ENCODE peak calls at places on chromosomes 5 and 9, in eight cellular contexts. G, D, I, X, O, P, C and N are unnamed samples.

GRCh38 chr9:15889555-15889954 is 336.7 kb downstream of the CCDC171 start:
- DNase-seq in G (peak), I (no peak), D (no peak), X (peak), P (no peak), O (no peak), C (no peak), N (no peak)

GRCh38 chr5:32505718-32506117 is 61.2 kb upstream of the ZFR start:
- DNase-seq in I (no peak), X (no peak), C (no peak), G (no peak), P (no peak), D (no peak), O (no peak), N (no peak)

GRCh38 chr5:17189381-17190036 is 27.9 kb upstream of the BASP1 start:
- DNase-seq in O (peak), G (peak), D (peak), X (peak), P (peak), C (peak), I (peak), N (no peak)

GRCh38 chr5:158200624-158201023 is 341.7 kb upstream of the CLINT1 start:
- DNase-seq in I (no peak), P (no peak), O (no peak), G (no peak), X (no peak), C (no peak), D (no peak), N (no peak)

GRCh38 chr5:96476654-96477053 is 43.6 kb upstream of the PCSK1 start:
- DNase-seq in C (no peak), I (no peak), X (no peak), O (no peak), P (no peak), G (peak), D (no peak), N (no peak)

GRCh38 chr5:150559701-150560100 is 51.8 kb downstream of the NDST1 start:
- DNase-seq in X (no peak), G (peak), P (no peak), I (no peak), O (no peak), C (no peak), D (no peak), N (no peak)

GRCh38 chr9:104992696-104993095 is 64.7 kb upstream of the ABCA1 start:
- DNase-seq in D (no peak), P (no peak), I (no peak), C (no peak), O (no peak), G (peak), X (peak), N (no peak)

GRCh38 chr5:155616779-155617392 is 603.3 kb downstream of the KIF4B start:
- DNase-seq in D (peak), O (no peak), G (no peak), P (peak), X (peak), C (peak), I (no peak), N (peak)

GRCh38 chr5:133225671-133226152 is 173.9 kb downstream of the HSPA4 start:
- DNase-seq in X (no peak), O (no peak), G (no peak), C (no peak), D (no peak), I (no peak), P (peak), N (no peak)

GRCh38 chr5:122715095-122715494 is 59.8 kb upstream of the SNX2 start:
- DNase-seq in I (no peak), D (no peak), G (peak), O (no peak), P (no peak), X (no peak), C (no peak), N (no peak)

GRCh38 chr5:130652178-130652577 is 512.9 kb downstream of the HINT1 start:
- DNase-seq in D (no peak), I (no peak), C (no peak), P (no peak), G (peak), X (no peak), O (no peak), N (no peak)

GRCh38 chr9:133973111-133973790 is 18.9 kb downstream of the VAV2 start:
- DNase-seq in C (no peak), O (no peak), P (no peak), D (no peak), X (no peak), I (no peak), G (no peak), N (no peak)

GRCh38 chr5:58184910-58185309 is 275.0 kb downstream of the PLK2 start:
- DNase-seq in O (no peak), P (no peak), X (no peak), C (no peak), G (peak), I (no peak), D (no peak), N (no peak)

GRCh38 chr9:93826209-93826608 is 128.9 kb downstream of the BARX1 start:
- DNase-seq in G (no peak), C (peak), I (no peak), X (no peak), D (no peak), P (no peak), O (peak), N (no peak)

GRCh38 chr5:93385665-93386064 is 195.4 kb downstream of the NR2F1-AS1 start:
- DNase-seq in X (no peak), C (no peak), D (no peak), O (no peak), I (no peak), P (no peak), G (no peak), N (no peak)

GRCh38 chr5:17216974-17217325 is 481 bp upstream of the BASP1 start:
- DNase-seq in I (peak), G (peak), C (peak), P (no peak), X (peak), D (no peak), O (no peak), N (no peak)

GRCh38 chr9:16475996-16476395 is 394.5 kb downstream of the BNC2 start:
- DNase-seq in G (no peak), X (no peak), P (no peak), O (no peak), D (no peak), I (no peak), C (no peak), N (no peak)

GRCh38 chr5:169668732-169669131 is 31.7 kb downstream of the DOCK2 start:
- DNase-seq in G (no peak), O (no peak), C (no peak), I (no peak), X (no peak), D (no peak), P (no peak), N (no peak)

GRCh38 chr5:112312295-112312694 is 106.8 kb downstream of the EPB41L4A start:
- DNase-seq in P (no peak), X (no peak), O (no peak), C (no peak), D (no peak), I (no peak), G (no peak), N (no peak)

GRCh38 chr9:114209151-114209550 is 53.8 kb downstream of the COL27A1 start:
- DNase-seq in P (no peak), I (no peak), X (no peak), D (no peak), C (no peak), G (no peak), O (no peak), N (no peak)

GRCh38 chr5:58266402-58266801 is 193.5 kb downstream of the PLK2 start:
- DNase-seq in O (no peak), G (no peak), P (no peak), D (no peak), X (no peak), I (no peak), C (no peak), N (no peak)

GRCh38 chr5:110115485-110115884 is 425.8 kb downstream of the MAN2A1 start:
- DNase-seq in D (no peak), I (no peak), P (no peak), C (no peak), X (no peak), G (no peak), O (no peak), N (no peak)

GRCh38 chr5:116478461-116478860 is 96.2 kb downstream of the SEMA6A start:
- DNase-seq in I (no peak), X (no peak), G (no peak), O (no peak), P (no peak), C (no peak), D (no peak), N (no peak)

GRCh38 chr9:14203366-14204056 is 110.4 kb downstream of the NFIB start:
- DNase-seq in G (peak), D (no peak), C (no peak), O (no peak), X (no peak), I (peak), P (no peak), N (no peak)

GRCh38 chr5:177099422-177100093 is 12.8 kb downstream of the FGFR4 start:
- DNase-seq in I (no peak), P (peak), X (no peak), D (no peak), O (no peak), C (no peak), G (no peak), N (no peak)

GRCh38 chr5:86909896-86910295 is 292.2 kb downstream of the COX7C start:
- DNase-seq in I (no peak), X (no peak), G (no peak), C (no peak), O (no peak), D (no peak), P (no peak), N (no peak)